ENCODE peak calls at places on chromosome 21, in seven cellular contexts. J, H, K, E, F, I and C are unnamed samples.

GRCh38 chr21:41567901-41568510 is 60.0 kb upstream of the TMPRSS2 start:
- DNase-seq in J (no peak), H (no peak), K (no peak), E (no peak), F (no peak), I (no peak), C (no peak)

GRCh38 chr21:45408271-45408791 is 3.4 kb downstream of the COL18A1 start:
- DNase-seq in J (no peak), H (no peak), K (no peak), E (no peak), F (no peak), I (no peak), C (no peak)

GRCh38 chr21:46052703-46053651 is 44.9 kb upstream of the COL6A2 start:
- DNase-seq in J (no peak), H (no peak), K (no peak), E (no peak), F (no peak), I (no peak), C (no peak)

GRCh38 chr21:23020969-23021368 is 2022.8 kb downstream of the NCAM2 start:
- DNase-seq in J (no peak), H (no peak), K (no peak), E (no peak), F (no peak), I (no peak), C (no peak)

GRCh38 chr21:28773036-28773435 is 219.6 kb downstream of the LTN1 start:
- DNase-seq in J (no peak), H (no peak), K (no peak), E (no peak), F (no peak), I (no peak), C (no peak)

GRCh38 chr21:44395260-44395659 is 41.8 kb downstream of the TRPM2 start:
- DNase-seq in J (no peak), H (no peak), K (no peak), E (no peak), F (no peak), I (no peak), C (no peak)

GRCh38 chr21:26747216-26747615 is 98.0 kb downstream of the ADAMTS1 start:
- DNase-seq in J (no peak), H (no peak), K (no peak), E (no peak), F (no peak), I (no peak), C (no peak)

GRCh38 chr21:37370152-37371040 is 3.8 kb downstream of the DYRK1A start:
- DNase-seq in J (no peak), H (no peak), K (peak), E (no peak), F (no peak), I (no peak), C (no peak)

GRCh38 chr21:35063428-35064172 is 14.5 kb upstream of the RUNX1 start:
- DNase-seq in J (no peak), H (no peak), K (peak), E (no peak), F (no peak), I (no peak), C (no peak)

GRCh38 chr21:36459098-36459497 is 20.8 kb downstream of the CLDN14 start:
- DNase-seq in J (no peak), H (no peak), K (no peak), E (no peak), F (no peak), I (no peak), C (no peak)

GRCh38 chr21:16047857-16048256 is 318.1 kb downstream of the USP25 start:
- DNase-seq in J (no peak), H (no peak), K (no peak), E (no peak), F (no peak), I (no peak), C (no peak)

GRCh38 chr21:41183575-41183974 is 15.6 kb downstream of the BACE2 start:
- DNase-seq in J (no peak), H (no peak), K (no peak), E (no peak), F (no peak), I (no peak), C (no peak)

GRCh38 chr21:36749935-36750578 is 51.1 kb downstream of the SIM2 start:
- DNase-seq in J (no peak), H (no peak), K (peak), E (no peak), F (no peak), I (no peak), C (no peak)

GRCh38 chr21:35780983-35781382 is 279.3 kb downstream of the SETD4 start:
- DNase-seq in J (no peak), H (no peak), K (no peak), E (no peak), F (no peak), I (no peak), C (no peak)

GRCh38 chr21:34593423-34593822 is 21.5 kb downstream of the RCAN1 start:
- DNase-seq in J (peak), H (no peak), K (no peak), E (no peak), F (no peak), I (no peak), C (no peak)

GRCh38 chr21:42041246-42041645 is 29.9 kb upstream of the UMODL1 start:
- DNase-seq in J (no peak), H (no peak), K (no peak), E (no peak), F (no peak), I (no peak), C (no peak)

GRCh38 chr21:40393091-40393490 is 453.9 kb downstream of the DSCAM start:
- DNase-seq in J (no peak), H (no peak), K (peak), E (no peak), F (no peak), I (no peak), C (no peak)

GRCh38 chr21:29376556-29376955 is 77.8 kb downstream of the BACH1 start:
- DNase-seq in J (peak), H (peak), K (peak), E (peak), F (peak), I (peak), C (peak)

GRCh38 chr21:44531606-44532128 is 8.3 kb downstream of the KRTAP10-1 start:
- DNase-seq in J (no peak), H (peak), K (no peak), E (no peak), F (no peak), I (peak), C (no peak)

GRCh38 chr21:17512245-17513213 is at the start of gene CXADR:
- DNase-seq in J (peak), H (peak), K (peak), E (peak), F (peak), I (peak), C (peak)

GRCh38 chr21:30268608-30269197 is 14.0 kb downstream of the KRTAP24-1 start:
- DNase-seq in J (no peak), H (no peak), K (peak), E (no peak), F (no peak), I (peak), C (no peak)